ENCODE peak calls at places on chromosomes 4 and X, in seven cellular contexts. L is BE2C, Z is lower leg skin, A is PC-3, F is mucosa of descending colon, M is suprapubic skin, E is fibroblast of the aortic adventitia. I is an unnamed sample.

GRCh38 chr4:37662861-37663390 is 23.2 kb downstream of the RELL1 start:
- DNase-seq in M (no peak), Z (no peak), A (no peak), F (no peak), L (no peak), E (peak), I (no peak)

GRCh38 chr4:83212041-83212851 is 72.4 kb downstream of the COQ2 start:
- DNase-seq in L (no peak), F (peak), Z (no peak), M (no peak), A (no peak), E (no peak), I (no peak)

GRCh38 chr4:65538571-65538970 is 131.7 kb downstream of the EPHA5 start:
- DNase-seq in L (no peak), Z (no peak), E (peak), M (no peak), A (peak), F (no peak), I (no peak)

GRCh38 chr4:78704981-78705757 is 71.0 kb upstream of the BMP2K start:
- DNase-seq in M (no peak), F (no peak), E (peak), L (no peak), Z (no peak), A (no peak), I (no peak)

GRCh38 chr4:39609454-39609911 is 29.2 kb downstream of the SMIM14 start:
- DNase-seq in A (peak), E (no peak), Z (no peak), L (no peak), M (no peak), F (no peak), I (no peak)

GRCh38 chr4:33882246-33882990 is 2361.9 kb downstream of the ARAP2 start:
- DNase-seq in M (no peak), L (no peak), Z (no peak), E (peak), F (no peak), A (peak), I (no peak)

GRCh38 chr4:37995299-37995821 is 35.2 kb downstream of the PTTG2 start:
- DNase-seq in F (no peak), A (no peak), Z (no peak), M (no peak), E (no peak), L (no peak), I (no peak)

GRCh38 chr4:4914059-4914820 is 54.8 kb downstream of the MSX1 start:
- DNase-seq in A (peak), M (no peak), E (peak), F (no peak), L (no peak), Z (no peak), I (no peak)

GRCh38 chr4:3262208-3263052 is 13.5 kb downstream of the MSANTD1 start:
- DNase-seq in F (no peak), M (no peak), A (no peak), L (no peak), E (no peak), Z (no peak), I (no peak)

GRCh38 chr4:10197952-10198351 is 81.4 kb upstream of the WDR1 start:
- DNase-seq in L (no peak), M (no peak), E (no peak), A (no peak), F (no peak), Z (no peak), I (no peak)

GRCh38 chr4:106080376-106080775 is 185.1 kb downstream of the NPNT start:
- DNase-seq in F (no peak), E (peak), Z (no peak), M (no peak), A (peak), L (no peak), I (no peak)

GRCh38 chr4:114654607-114655006 is 56.0 kb downstream of the UGT8 start:
- DNase-seq in E (no peak), F (no peak), Z (no peak), L (no peak), M (no peak), A (no peak), I (peak)

GRCh38 chrX:79081895-79082512 is 62.5 kb upstream of the GPR174 start:
- DNase-seq in E (peak), A (peak), F (no peak), M (no peak), L (no peak), Z (peak), I (no peak)

GRCh38 chrX:129193357-129193756 is 329.9 kb downstream of the SMARCA1 start:
- DNase-seq in L (no peak), M (peak), Z (no peak), F (no peak), A (peak), E (no peak), I (no peak)

GRCh38 chrX:129777218-129777768 is 2.5 kb upstream of the SASH3 start:
- DNase-seq in E (no peak), A (peak), Z (peak), F (peak), M (no peak), L (no peak), I (no peak)

GRCh38 chrX:153687121-153688039 is at the start of gene SLC6A8:
- DNase-seq in E (peak), Z (peak), L (peak), A (peak), F (peak), M (no peak), I (peak)

GRCh38 chr4:110869862-110870577 is 247.1 kb upstream of the PITX2 start:
- DNase-seq in Z (no peak), L (no peak), A (no peak), M (no peak), E (peak), F (no peak), I (no peak)

DNA sequence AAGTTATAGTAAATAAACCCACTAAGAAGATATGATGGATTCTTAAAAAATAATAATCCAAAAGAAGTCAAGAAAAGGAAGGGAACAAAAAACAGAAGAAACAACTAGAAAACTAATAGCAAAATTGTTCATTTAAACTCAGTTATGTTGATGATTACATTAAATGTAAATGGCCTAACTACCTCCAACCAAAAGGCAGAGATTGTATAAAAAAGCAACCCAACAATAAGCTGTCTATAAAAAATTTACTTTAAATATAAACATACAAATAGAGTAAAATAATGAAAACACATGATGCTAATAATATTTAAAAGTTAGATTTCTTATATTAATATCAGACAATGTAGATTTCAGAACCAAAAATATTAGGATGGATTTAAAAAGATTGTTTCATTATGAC is 340.6 kb downstream of the CAMK2D start:
- DNase-seq in E (no peak), F (no peak), A (no peak), M (no peak), L (no peak), Z (no peak), I (no peak)
- TF ChIP-seq CTCF in E (no peak), F (no peak), A (no peak), M (no peak), L (no peak), Z (no peak), I (no peak)

DNA sequence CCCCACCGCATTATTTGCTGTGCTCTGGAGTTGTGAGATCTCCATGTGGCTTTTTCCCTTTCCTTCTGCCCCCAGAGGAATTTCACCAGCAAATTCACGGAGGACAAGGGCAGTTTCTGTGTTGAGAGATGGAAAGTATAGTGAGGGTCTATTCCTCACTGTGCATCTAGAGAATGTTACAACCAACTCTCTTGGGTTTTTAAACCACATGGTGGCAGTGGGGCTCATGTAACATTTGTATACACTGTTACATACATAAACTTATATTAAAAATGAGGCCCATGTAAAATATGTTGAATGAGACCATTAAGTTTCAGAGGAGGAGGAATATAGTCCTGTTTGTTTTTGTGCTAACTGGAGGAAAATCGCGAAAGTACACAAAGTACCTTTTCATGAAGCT is 914 bp upstream of the PRKG2 start:
- DNase-seq in F (no peak), M (no peak), E (no peak), A (no peak), Z (no peak), L (no peak), I (no peak)
- H3K4me3 ChIP-seq in F (no peak), M (no peak), E (no peak), A (no peak), Z (no peak), L (no peak), I (no peak)

GRCh38 chr4:139887962-139888735 is 222.5 kb downstream of the MGST2 start:
- DNase-seq in M (no peak), E (no peak), A (peak), L (peak), Z (peak), F (no peak), I (no peak)

GRCh38 chr4:139892973-139893736 is 227.5 kb downstream of the MGST2 start:
- DNase-seq in Z (no peak), M (no peak), E (peak), A (no peak), L (no peak), F (no peak), I (no peak)

GRCh38 chr4:139889901-139890300 is 224.3 kb downstream of the MGST2 start:
- DNase-seq in M (no peak), F (no peak), Z (no peak), L (peak), A (no peak), E (no peak), I (no peak)

GRCh38 chr4:139889194-139889762 is 223.7 kb downstream of the MGST2 start:
- DNase-seq in F (no peak), A (peak), Z (no peak), L (peak), E (no peak), M (no peak), I (no peak)

DNA sequence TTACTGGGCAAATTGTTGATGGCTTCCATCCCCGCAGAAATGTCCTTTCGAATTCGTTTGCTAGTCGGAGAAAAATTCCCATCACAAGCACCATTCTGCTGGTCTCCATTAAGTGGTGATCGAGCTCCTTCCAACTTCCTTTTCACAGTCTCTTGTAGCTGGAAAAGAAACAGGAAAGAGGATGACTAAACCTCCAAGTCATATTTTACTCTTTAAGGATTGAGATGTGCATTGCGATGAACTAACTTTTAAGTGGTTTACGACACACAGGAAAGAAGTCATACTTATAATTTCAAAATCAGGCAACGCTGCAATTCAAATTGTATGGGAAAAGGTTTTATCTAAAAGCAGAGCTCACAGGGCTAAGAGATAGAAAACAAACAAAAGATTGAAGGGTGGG is 225.2 kb downstream of the MGST2 start:
- DNase-seq in E (peak), M (no peak), Z (no peak), F (no peak), L (no peak), A (peak), I (no peak)
- TF ChIP-seq CTCF in E (peak), M (no peak), Z (no peak), F (no peak), L (no peak), A (peak), I (no peak)

GRCh38 chr4:158946825-158947224 is 156.1 kb upstream of the RAPGEF2 start:
- DNase-seq in M (no peak), L (no peak), Z (no peak), F (no peak), A (no peak), E (no peak), I (no peak)
- H3K4me3 ChIP-seq in M (no peak), L (no peak), Z (no peak), F (no peak), A (no peak), E (no peak), I (no peak)

DNA sequence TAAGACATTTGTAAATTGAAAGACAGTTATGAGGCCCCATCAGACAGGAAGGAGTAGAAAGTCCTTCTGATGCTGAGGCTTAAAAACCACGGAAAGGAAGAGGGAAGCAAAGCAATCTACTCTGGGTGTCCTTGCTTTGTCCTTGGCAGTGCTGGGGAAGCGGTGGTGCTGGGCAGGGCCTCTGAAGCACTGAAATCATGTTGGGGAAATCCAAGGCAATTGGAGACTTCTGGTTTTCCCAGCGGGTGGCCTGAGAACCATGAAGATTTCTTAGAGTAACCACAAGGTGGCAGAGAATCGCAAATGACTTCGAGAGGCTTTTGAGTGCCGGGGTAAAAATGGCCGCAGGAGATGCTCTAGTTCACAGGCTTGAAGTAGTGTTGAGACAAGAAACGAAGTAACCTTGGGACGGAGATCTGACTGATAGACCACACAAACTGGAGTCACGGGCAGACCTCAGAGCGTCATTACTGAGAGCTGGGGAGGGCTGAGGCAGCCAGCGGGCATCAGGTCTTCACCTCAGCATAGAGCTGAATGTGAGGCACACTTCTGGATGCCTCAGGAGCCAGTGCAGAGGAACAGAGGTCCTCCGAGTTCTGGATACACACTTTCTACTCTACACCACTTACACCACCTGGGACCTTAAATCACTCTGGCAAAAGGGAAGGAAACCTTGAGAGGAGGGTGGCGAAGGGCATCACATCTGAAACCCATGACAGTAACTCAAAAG is 130.7 kb upstream of the GPRIN3 start:
- DNase-seq in E (peak), L (peak), A (peak), F (no peak), M (no peak), Z (peak), I (peak)
- TF ChIP-seq CTCF in E (peak), L (peak), A (peak), F (no peak), M (no peak), Z (no peak), I (peak)

DNA sequence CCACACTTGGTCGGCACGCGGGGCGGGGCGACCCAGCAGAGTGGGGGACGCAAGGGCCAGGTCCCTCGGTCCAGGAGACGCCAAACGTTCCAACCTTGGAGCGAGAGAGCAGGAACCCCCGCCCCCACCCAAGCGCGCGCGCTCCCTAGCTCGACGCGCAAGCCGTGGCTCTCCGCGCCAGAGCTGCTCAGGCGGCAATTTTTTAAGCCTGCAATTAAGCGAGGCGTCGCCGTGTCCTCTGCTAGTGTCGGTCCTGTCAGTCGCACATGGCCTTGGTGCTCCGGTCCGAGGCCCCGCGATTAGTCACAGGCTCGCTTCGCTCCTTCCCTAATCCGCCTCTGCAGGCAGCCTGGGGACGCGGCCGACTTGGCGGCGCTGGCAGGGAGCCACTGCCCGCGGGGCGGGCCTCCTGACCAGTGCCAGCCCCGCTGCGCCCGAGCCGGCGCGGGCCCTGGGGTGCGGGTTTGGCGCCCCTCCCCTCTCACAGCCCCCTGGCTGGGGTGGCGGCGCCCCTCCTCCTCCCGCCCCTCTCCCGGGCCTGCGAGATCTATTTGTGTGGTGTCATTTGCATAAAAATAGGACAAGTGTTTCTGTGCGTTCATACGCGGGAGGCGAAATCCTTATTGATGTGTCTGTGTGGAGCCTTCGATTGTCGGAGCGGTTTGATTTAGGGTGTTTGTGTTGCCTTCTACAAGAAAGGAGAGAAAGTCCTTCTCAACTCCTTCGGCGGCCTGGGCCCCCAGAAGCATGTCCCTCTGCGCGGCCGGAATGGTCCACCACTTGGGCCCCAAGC is 9.7 kb upstream of the BCOR start:
- DNase-seq in E (no peak), A (peak), M (no peak), F (peak), L (peak), Z (no peak), I (no peak)
- H3K4me3 ChIP-seq in E (no peak), A (peak), M (peak), F (no peak), L (peak), Z (no peak), I (peak)

GRCh38 chr4:164935363-164935762 is 42.1 kb downstream of the TRIM61 start:
- DNase-seq in Z (no peak), L (no peak), F (no peak), M (no peak), E (no peak), A (peak), I (peak)

GRCh38 chr4:164931551-164932324 is 45.7 kb downstream of the TRIM61 start:
- DNase-seq in M (no peak), F (no peak), A (peak), Z (no peak), E (no peak), L (no peak), I (no peak)

GRCh38 chr4:164933244-164933643 is 44.2 kb downstream of the TRIM61 start:
- DNase-seq in E (no peak), F (no peak), A (no peak), L (no peak), Z (no peak), M (no peak), I (no peak)

GRCh38 chr4:164943192-164943591 is 34.3 kb downstream of the TRIM61 start:
- DNase-seq in M (no peak), A (no peak), F (no peak), Z (no peak), L (no peak), E (no peak), I (no peak)

DNA sequence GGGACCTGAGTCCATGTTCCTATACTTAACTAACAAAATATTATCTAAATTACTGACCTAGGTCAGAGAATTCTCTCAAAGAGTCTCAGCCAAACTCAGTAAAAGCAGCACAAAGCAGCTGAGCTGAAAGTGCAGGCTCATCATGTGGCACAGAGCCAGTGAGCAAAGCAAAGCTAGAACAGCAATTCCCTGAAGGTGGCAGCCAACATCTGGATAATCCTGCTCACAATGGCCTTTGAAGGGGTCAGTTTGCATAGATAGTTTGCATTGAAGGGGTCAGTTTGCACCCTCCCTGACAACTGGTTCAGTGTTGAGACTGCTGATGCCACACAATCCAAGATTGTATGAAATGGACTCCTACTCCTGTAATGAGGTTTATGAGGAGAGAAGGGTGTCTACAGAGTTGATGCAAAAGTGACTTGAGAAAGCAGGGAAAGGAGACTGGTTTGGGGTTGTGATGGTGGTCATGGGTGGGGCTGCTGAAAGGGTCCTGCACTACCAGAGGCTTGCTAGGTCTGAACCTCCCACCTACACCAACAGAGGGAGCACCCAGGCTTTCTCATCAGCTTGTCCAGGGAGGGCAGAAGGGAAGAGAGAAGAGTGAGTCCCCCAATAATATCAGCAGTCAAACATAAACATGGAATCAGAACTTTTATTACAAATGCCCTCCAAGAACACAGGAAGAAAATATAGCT is 39.7 kb downstream of the TRIM61 start:
- DNase-seq in E (peak), A (no peak), F (no peak), M (no peak), Z (peak), L (no peak), I (no peak)
- TF ChIP-seq CTCF in E (no peak), A (peak), F (no peak), M (no peak), Z (no peak), L (peak), I (peak)

I was measured in Caco-2.